ENCODE peak calls at places on chromosomes 4 and X, in six cellular contexts. K, U, E, P, M and G are unnamed samples.

GRCh38 chr4:94368459-94368858 is 25.8 kb upstream of the HPGDS start:
- DNase-seq in E (no peak), U (no peak), M (no peak), K (no peak), P (no peak), G (no peak)

GRCh38 chr4:132297346-132297745 is 851.7 kb upstream of the PCDH10 start:
- DNase-seq in U (no peak), M (peak), E (no peak), P (no peak), K (no peak), G (no peak)

GRCh38 chrX:97310373-97310772 is 426.7 kb downstream of the RPA4 start:
- DNase-seq in M (no peak), P (no peak), E (peak), K (no peak), U (no peak), G (no peak)

GRCh38 chrX:70613295-70613694 is 168.7 kb downstream of the DLG3 start:
- DNase-seq in U (no peak), E (no peak), P (no peak), M (no peak), K (no peak), G (no peak)

GRCh38 chr4:15754323-15754722 is 23.8 kb upstream of the CD38 start:
- DNase-seq in U (no peak), K (no peak), E (no peak), P (no peak), M (peak), G (peak)

GRCh38 chr4:165748321-165748720 is 124.7 kb upstream of the TLL1 start:
- DNase-seq in P (no peak), E (no peak), K (no peak), M (no peak), U (no peak), G (no peak)

GRCh38 chrX:9890541-9891200 is 76.5 kb upstream of the CLDN34 start:
- DNase-seq in P (no peak), U (no peak), E (no peak), K (no peak), M (no peak), G (no peak)

GRCh38 chr4:118388621-118389020 is 35.8 kb upstream of the PRSS12 start:
- DNase-seq in E (no peak), P (no peak), K (no peak), U (no peak), M (no peak), G (no peak)

GRCh38 chr4:84481879-84482245 is 17.2 kb downstream of the NKX6-1 start:
- DNase-seq in K (no peak), M (no peak), E (no peak), U (no peak), P (no peak), G (no peak)

GRCh38 chr4:106773106-106773905 is 262.8 kb downstream of the DKK2 start:
- DNase-seq in K (no peak), E (no peak), U (no peak), P (no peak), M (no peak), G (no peak)

GRCh38 chr4:59612235-59612634 is 1587.9 kb upstream of the ADGRL3 start:
- DNase-seq in U (no peak), K (peak), M (no peak), P (no peak), E (no peak), G (peak)

GRCh38 chr4:176920694-176921093 is 128.0 kb upstream of the VEGFC start:
- DNase-seq in P (no peak), U (no peak), E (no peak), M (peak), K (no peak), G (no peak)

GRCh38 chr4:70365479-70365878 is 4.9 kb downstream of the SMR3A start:
- DNase-seq in U (peak), E (no peak), K (no peak), M (no peak), P (no peak), G (no peak)

GRCh38 chr4:104446431-104446925 is 48.2 kb downstream of the CXXC4 start:
- DNase-seq in P (no peak), M (no peak), K (no peak), E (no peak), U (no peak), G (no peak)

GRCh38 chr4:98873059-98873458 is 55.9 kb downstream of the EIF4E start:
- DNase-seq in K (no peak), E (peak), U (no peak), P (no peak), M (no peak), G (peak)

GRCh38 chrX:1582686-1583437 is 8.5 kb upstream of the AKAP17A start:
- DNase-seq in M (no peak), K (peak), U (peak), E (peak), P (no peak), G (peak)

GRCh38 chr4:87310691-87311335 is 11.9 kb downstream of the HSD17B13 start:
- DNase-seq in K (no peak), U (no peak), P (no peak), M (no peak), E (no peak), G (no peak)

GRCh38 chr4:116499-116898 is 7.8 kb upstream of the ZNF718 start:
- DNase-seq in E (no peak), U (no peak), P (no peak), K (no peak), M (no peak), G (no peak)

GRCh38 chrX:80206647-80207046 is 192.1 kb downstream of the TBX22 start:
- DNase-seq in E (peak), M (no peak), U (no peak), K (no peak), P (no peak), G (no peak)

GRCh38 chr4:83083925-83084475 is 30.5 kb downstream of the PLAC8 start:
- DNase-seq in M (peak), U (no peak), P (no peak), E (peak), K (no peak), G (peak)

GRCh38 chr4:72255269-72255668 is 223.5 kb downstream of the NPFFR2 start:
- DNase-seq in E (no peak), P (no peak), K (no peak), U (no peak), M (no peak), G (no peak)

GRCh38 chr4:113646456-113646809 is 115.1 kb downstream of the CAMK2D start:
- DNase-seq in K (peak), U (no peak), E (no peak), M (no peak), P (no peak), G (no peak)

GRCh38 chrX:2875798-2876399 is 47.2 kb downstream of the GYG2 start:
- DNase-seq in U (peak), K (no peak), M (no peak), P (no peak), E (no peak), G (peak)

GRCh38 chr4:3684546-3684945 is 81.6 kb upstream of the ADRA2C start:
- DNase-seq in P (no peak), K (no peak), U (no peak), M (no peak), E (no peak), G (no peak)

GRCh38 chr4:154954117-154954516 is 173.0 kb downstream of the RBM46 start:
- DNase-seq in U (no peak), M (no peak), K (no peak), E (no peak), P (no peak), G (no peak)

GRCh38 chr4:80033581-80033980 is 39.4 kb downstream of the ANTXR2 start:
- DNase-seq in K (no peak), P (no peak), M (no peak), E (no peak), U (no peak), G (no peak)

GRCh38 chr4:80037864-80038263 is 35.2 kb downstream of the ANTXR2 start:
- DNase-seq in E (no peak), K (no peak), P (no peak), U (no peak), M (no peak), G (no peak)

GRCh38 chr4:80035336-80035735 is 37.7 kb downstream of the ANTXR2 start:
- DNase-seq in U (peak), E (no peak), P (no peak), M (peak), K (no peak), G (peak)

GRCh38 chr4:80036306-80036705 is 36.7 kb downstream of the ANTXR2 start:
- DNase-seq in P (no peak), M (no peak), K (no peak), U (no peak), E (no peak), G (no peak)

DNA sequence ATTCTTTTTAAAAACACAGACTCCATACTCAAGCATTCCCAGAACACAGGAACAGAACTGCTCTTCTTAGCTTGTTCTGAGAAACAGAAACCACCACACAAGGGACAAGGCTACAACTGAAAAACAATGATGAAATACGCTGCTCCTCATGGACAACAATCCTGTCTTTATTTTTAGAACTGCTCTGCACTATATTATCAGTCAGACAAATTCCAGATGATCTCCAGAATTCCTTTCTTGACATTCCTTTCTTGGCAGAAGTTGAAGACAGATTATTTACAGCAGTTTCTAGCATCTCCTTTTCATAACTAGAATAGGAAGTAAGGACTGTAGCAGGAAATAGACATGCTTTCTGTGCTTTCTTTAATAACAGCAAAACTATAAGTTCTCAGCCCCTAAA is 36.1 kb downstream of the ANTXR2 start:
- DNase-seq in P (no peak), K (no peak), M (peak), U (no peak), E (no peak), G (no peak)
- TF ChIP-seq MYC in P (no peak), K (no peak), M (no peak), U (no peak), E (no peak), G (no peak)

GRCh38 chr4:128228778-128229457 is 58.7 kb downstream of the PGRMC2 start:
- DNase-seq in P (no peak), E (no peak), K (no peak), M (no peak), U (no peak), G (no peak)
- TF ChIP-seq MYC in P (no peak), E (no peak), K (no peak), M (no peak), U (no peak), G (no peak)

DNA sequence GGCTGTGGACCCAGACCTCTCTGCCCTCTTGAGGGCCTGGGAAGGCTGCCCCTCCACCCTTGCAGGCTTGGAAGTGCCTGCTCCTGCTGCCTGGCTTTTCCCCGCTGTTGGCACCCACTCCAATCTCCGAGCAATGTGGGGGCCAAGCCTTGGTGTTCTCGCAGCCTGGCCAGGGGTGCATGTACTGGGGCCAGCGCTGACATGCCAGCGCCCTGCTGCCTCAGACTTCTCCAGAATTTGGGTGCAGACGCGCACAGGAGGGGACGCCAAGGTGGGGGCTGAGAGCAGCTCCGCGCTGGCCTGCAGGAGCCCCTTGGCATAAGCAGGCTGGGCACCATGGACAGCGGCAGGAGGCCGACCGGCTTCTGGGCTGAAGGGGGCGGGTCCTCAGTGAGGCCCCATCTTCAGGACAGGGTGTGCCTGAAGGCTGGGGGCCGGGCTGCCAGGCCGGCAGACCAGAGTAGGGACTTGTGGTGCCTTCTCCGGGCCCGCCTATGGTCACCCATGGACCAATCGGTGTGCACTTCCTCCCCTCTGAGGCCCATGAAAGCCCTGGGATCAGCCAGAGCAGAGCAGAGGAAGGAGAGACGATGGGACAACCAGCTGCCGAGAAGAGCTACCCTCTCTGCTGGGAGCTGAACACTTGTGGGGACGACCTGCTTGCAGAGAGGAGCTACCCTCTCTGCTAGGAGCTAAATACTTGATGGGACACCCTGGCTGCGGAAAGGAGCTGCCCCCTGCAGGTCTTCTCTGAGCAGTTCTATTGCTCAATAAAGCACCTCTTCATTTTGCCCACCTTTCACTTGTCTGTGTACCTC is 118.3 kb downstream of the DNAAF6 start:
- DNase-seq in M (peak), K (peak), E (peak), U (no peak), P (no peak), G (peak)
- TF ChIP-seq MYC in M (no peak), K (no peak), E (no peak), U (no peak), P (no peak), G (no peak)

DNA sequence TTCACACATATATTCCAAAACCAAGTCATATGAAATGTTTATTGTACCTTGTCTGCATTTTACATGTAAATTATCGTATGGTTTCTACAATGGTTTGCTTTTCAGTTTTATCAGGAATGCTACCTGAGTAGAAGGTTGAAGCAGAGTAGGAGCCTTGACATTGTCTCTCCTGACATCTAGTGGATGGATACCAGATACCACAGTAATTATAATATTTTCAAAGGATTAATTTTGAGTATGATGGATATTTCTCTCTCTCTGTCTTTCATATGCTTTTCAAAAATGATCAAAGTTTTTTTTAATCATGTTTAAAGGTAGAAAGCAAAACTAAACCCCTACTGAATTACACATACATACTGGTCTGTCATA is 109.4 kb upstream of the KLHL13 start:
- DNase-seq in K (peak), P (peak), U (peak), E (peak), M (peak), G (peak)
- TF ChIP-seq MYC in K (no peak), P (no peak), U (no peak), E (no peak), M (no peak), G (no peak)

DNA sequence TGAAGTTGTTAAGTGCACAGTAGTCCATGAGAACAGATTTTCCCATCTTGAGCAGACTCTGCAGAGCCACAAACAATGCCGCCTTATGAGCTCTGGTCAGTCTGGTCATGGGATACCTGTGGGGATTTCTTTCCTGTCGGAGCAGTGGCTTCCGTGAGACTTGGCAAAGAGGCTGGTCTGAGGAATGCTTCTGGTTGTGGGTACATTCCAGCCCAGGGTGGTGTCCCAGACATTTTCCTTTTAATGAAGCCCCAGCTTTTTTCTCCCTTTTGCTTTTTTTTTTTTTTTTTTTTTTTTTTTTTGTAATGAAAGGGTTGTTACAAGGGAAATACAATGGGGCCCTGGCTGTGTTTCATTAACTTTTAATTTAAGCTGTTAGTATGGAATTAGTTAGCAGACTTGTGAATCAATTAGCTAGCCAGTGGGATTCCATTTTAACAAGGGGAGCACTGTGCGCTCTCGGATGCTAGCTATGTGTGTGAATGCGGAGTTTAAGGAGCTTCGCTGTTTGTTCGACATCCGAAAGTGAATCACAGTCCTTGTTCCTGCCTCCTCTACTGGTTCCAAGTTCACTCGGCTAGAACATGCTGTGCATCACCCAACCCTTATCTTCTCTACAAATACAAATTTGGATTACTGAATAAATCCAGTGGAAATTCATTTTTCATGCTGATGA is 225.1 kb downstream of the CBR4 start:
- DNase-seq in U (no peak), K (no peak), P (no peak), M (no peak), E (no peak), G (no peak)
- TF ChIP-seq MYC in U (no peak), K (no peak), P (no peak), M (no peak), E (no peak), G (no peak)

GRCh38 chrX:49172280-49172780 is 632 bp downstream of the PLP2 start:
- DNase-seq in M (peak), P (no peak), E (peak), U (no peak), K (no peak), G (peak)
- TF ChIP-seq MYC in M (no peak), P (no peak), E (no peak), U (no peak), K (no peak), G (peak)

GRCh38 chr4:74308215-74308614 is at the start of gene EPGN:
- DNase-seq in M (no peak), K (no peak), E (no peak), P (no peak), U (no peak), G (no peak)
- TF ChIP-seq MYC in M (no peak), K (no peak), E (no peak), P (no peak), U (no peak), G (no peak)

GRCh38 chr4:56999751-57000150 is 21.1 kb downstream of the POLR2B start:
- DNase-seq in P (no peak), E (no peak), M (no peak), U (no peak), K (no peak), G (no peak)

GRCh38 chr4:56990109-56990508 is 11.4 kb downstream of the POLR2B start:
- DNase-seq in M (no peak), K (no peak), U (no peak), P (no peak), E (peak), G (peak)

DNA sequence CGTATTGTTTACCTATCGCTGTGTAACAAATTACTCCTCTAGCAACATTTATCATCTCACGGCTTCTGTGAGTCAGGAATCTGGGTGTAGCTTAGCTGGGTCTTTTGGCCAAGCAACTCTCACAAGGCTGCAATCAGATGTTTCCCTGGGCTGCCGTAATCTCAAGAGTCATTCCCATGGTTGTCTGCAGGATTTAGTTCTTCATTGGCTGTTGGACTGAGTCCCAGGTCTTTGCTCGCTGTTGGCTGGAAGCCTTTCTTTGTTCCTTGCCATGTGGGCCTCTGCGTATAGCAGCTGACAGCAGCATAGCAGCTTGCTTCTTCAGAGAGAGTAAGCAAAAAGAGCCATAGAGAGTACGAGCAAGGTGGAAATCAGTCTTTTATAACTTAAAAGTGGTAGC is 16.8 kb downstream of the POLR2B start:
- DNase-seq in K (no peak), M (peak), P (no peak), U (no peak), E (no peak), G (no peak)
- TF ChIP-seq MYC in K (no peak), M (no peak), P (no peak), U (no peak), E (no peak), G (no peak)